ENCODE peak calls at places on chromosome 5, in four cellular contexts. E, M, J and Z are unnamed samples.

GRCh38 chr5:101390317-101390908 is 487.3 kb upstream of the ST8SIA4 start:
- DNase-seq in E (no peak), J (peak; percentile 5), M (peak; percentile 46), Z (peak; percentile 14)

GRCh38 chr5:73266925-73267775 is 94.2 kb downstream of the TMEM174 start:
- DNase-seq in M (no peak), E (no peak), J (no peak), Z (no peak)

GRCh38 chr5:53479656-53480473 is 564 bp upstream of the FST start:
- DNase-seq in M (peak; percentile 73), E (peak; percentile 41), J (peak; percentile 28), Z (peak; percentile 62)

GRCh38 chr5:144187699-144188294 is 17.1 kb downstream of the KCTD16 start:
- DNase-seq in M (peak; percentile 27), E (peak; percentile 10), J (no peak), Z (no peak)

GRCh38 chr5:69024241-69024651 is 69.6 kb upstream of the SLC30A5 start:
- DNase-seq in M (peak; percentile 58), E (peak; percentile 39), J (peak; percentile 58), Z (peak; percentile 20)

GRCh38 chr5:90939208-90939607 is 380.6 kb downstream of the ADGRV1 start:
- DNase-seq in E (no peak), M (no peak), J (no peak), Z (no peak)

GRCh38 chr5:73638344-73639095 is 12.5 kb downstream of the ARHGEF28 start:
- DNase-seq in E (no peak), M (no peak), J (no peak), Z (no peak)

GRCh38 chr5:135993248-135993893 is 35.4 kb upstream of the TGFBI start:
- DNase-seq in M (no peak), E (no peak), J (no peak), Z (no peak)

GRCh38 chr5:175687231-175687701 is 29.4 kb downstream of the HRH2 start:
- DNase-seq in E (no peak), M (no peak), J (no peak), Z (no peak)

GRCh38 chr5:139795074-139796001 is at the start of gene PSD2:
- DNase-seq in M (no peak), J (peak; percentile 80), E (no peak), Z (peak; percentile 61)

GRCh38 chr5:43065384-43066230 is 25.5 kb upstream of the ANXA2R start:
- DNase-seq in J (no peak), E (no peak), M (no peak), Z (peak; percentile 40)

GRCh38 chr5:33260098-33260497 is 180.7 kb upstream of the TARS1 start:
- DNase-seq in M (no peak), E (no peak), J (no peak), Z (no peak)

GRCh38 chr5:33330416-33330815 is 110.3 kb upstream of the TARS1 start:
- DNase-seq in J (no peak), M (no peak), E (no peak), Z (no peak)

GRCh38 chr5:157348049-157348400 is 82.1 kb downstream of the CYFIP2 start:
- DNase-seq in J (no peak), M (no peak), E (no peak), Z (no peak)

GRCh38 chr5:174796711-174797192 is 72.4 kb downstream of the MSX2 start:
- DNase-seq in E (no peak), J (no peak), M (no peak), Z (no peak)

DNA sequence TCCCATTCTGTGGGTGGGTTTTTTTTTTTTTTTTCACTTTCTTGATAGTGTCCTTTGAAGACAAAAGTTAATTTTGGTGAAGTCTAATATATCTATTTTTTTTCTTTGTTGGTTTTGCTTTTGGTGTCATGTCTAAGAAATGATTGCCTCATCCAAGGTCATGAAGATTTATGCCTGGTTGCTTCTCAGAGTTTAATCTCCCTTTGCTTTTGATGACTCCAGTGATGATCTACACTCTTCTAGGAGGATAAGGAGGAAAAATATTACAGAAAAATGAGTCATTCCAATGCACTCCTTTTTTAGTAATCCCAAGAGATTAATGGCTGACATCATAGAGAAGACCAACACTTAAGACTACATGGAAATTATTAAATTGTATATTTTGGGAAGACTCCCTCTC is 79.7 kb upstream of the ICE1 start:
- DNase-seq in M (no peak), J (no peak), E (no peak), Z (no peak)
- TF ChIP-seq ESRRA in M (no peak), J (no peak), E (no peak), Z (no peak)

GRCh38 chr5:150644058-150644457 is 3.6 kb downstream of the SYNPO start:
- DNase-seq in E (no peak), M (no peak), J (no peak), Z (no peak)
- TF ChIP-seq HMGXB4 in E (no peak), M (no peak), J (no peak), Z (no peak)

GRCh38 chr5:180354966-180355365 is 1.8 kb upstream of the GFPT2 start:
- DNase-seq in M (no peak), J (no peak), E (no peak), Z (no peak)
- TF ChIP-seq ESRRA in M (no peak), J (no peak), E (no peak), Z (no peak)

GRCh38 chr5:173780356-173781234 is 107.6 kb upstream of the CPEB4 start:
- DNase-seq in E (no peak), J (no peak), M (no peak), Z (no peak)

GRCh38 chr5:173782671-173783101 is 105.5 kb upstream of the CPEB4 start:
- DNase-seq in E (no peak), M (no peak), J (peak; percentile 43), Z (no peak)

GRCh38 chr5:173778784-173779304 is 109.3 kb upstream of the CPEB4 start:
- DNase-seq in E (no peak), J (peak; percentile 43), M (no peak), Z (no peak)

GRCh38 chr5:173781432-173781825 is 106.7 kb upstream of the CPEB4 start:
- DNase-seq in J (no peak), E (no peak), M (peak; percentile 55), Z (no peak)

DNA sequence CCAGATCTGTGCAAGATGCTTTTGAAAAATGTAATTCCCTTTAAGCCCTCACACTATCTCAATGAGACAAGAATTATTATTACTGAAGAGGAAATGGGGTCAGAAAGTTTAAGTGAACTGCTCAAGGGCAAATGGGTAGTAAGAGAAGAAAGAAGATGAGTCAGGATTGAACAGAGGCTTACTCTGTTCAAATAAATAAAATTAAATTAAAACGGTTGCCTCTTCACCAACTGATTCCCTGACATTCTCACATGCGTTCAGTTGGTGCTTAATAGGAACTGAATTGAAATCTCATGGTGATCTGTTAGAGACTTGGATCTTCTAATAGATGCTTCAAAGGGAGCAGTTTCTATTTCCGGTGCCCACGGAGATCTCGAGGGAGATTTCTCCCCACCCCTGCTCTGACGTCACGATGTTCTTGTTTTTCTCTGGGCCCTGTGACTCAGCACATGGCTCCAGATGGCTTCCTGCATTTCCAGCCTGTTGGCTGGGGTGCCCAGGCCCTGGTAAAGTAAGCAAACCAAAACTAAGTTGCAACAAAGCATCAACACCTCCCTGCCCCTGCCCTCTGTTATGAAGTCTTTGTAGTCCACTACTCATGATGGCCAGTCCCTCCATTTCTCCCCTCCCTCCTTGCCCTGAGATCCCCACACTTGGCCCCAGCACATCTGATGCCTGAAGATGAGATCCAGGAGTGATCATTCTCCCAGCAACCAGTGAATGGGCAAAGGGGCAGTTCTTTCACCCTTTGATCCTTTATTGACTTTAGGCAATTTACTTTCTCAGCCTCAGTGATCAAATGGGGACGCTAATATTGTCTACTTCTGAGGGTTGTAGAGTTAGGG is 106.1 kb upstream of the CPEB4 start:
- DNase-seq in E (peak; percentile 57), J (peak; percentile 72), M (no peak), Z (no peak)
- TF ChIP-seq HMGXB4 in E (peak; percentile 66), J (no peak), M (no peak), Z (no peak)

DNA sequence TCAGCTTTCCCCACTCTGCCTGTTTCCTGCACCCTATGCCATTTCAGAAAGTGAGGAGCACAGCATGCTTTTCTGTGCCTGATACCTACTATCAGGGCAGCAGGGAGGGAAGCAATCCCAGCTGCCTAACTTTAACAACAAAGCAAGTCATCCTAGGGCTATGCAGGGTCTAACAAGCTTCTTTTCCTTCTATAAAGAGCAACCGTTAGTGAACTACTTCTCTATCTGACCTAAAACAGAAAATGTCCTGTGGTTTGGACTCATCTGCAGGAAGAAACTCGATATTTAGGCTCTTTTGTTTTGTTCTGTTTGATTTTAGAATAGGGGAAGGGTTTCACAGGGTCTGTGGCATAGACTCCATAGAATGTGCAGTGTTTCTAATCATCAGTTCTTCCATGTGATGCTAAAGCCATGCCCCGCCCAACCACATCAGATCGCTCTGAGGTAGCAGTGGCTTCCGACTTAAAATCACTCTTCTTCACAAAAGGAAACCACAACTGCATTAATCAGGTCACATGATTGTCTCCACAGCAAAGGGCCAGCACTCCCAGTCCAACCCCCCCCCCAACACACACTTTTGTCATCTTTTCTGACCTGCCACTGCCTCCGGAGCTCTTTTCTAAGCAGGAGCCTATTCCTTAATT is 71.8 kb downstream of the CFAP90 start:
- DNase-seq in E (no peak), M (no peak), J (no peak), Z (no peak)
- TF ChIP-seq ESRRA in E (no peak), M (no peak), J (no peak), Z (no peak)

DNA sequence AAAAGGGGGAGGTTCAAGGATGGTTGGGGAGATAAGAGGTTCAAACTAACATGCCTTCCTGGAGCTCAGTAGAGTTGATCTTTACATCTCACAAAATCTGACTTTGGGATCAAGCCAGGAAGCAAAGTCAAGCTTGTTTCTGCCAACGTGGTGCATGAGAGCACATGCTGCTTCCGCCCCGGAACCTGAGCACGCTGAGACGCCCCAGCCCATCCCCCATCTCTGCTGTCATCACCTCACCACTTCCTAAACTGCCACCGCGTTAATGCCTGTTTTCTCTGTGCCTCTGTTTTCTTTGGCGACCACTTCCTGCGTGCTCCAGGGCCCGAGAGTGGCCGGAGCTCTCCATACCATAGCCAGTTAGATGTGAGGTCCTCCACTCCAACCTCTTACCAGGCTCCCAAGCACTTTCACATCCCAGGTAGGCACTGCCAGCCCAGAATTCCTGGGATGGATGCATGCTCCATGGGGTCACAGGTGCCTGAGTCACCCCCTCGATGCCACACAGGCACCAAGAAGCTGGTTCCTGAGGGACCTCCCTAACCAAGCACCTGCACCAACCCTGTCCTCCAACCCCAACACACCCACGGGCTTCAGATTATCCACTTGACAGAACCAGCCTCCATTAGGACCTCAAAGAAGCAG is 31.2 kb upstream of the AFAP1L1 start:
- DNase-seq in M (no peak), E (no peak), J (no peak), Z (no peak)
- TF ChIP-seq HMGXB4 in M (no peak), E (no peak), J (no peak), Z (no peak)